ENCODE peak calls at places on chromosomes 11 and 22, in seven cellular contexts. One of them, this sample, is unnamed.

GRCh38 chr11:130404727-130405126 is 23.7 kb downstream of the ADAMTS8 start:
- DNase-seq in T-helper 1 cell: no peak
- DNase-seq in stimulated activated CD8-positive, alpha-beta memory T cell treated with anti-CD3 and anti-CD28 coated beads, Interleukin-4, amount 100 ng/mL, for 24 hours: no peak
- DNase-seq in hippocampal formation: no peak
- DNase-seq in choroid plexus epithelial cell: no peak
- DNase-seq in RWPE1: no peak
- DNase-seq in stimulated activated CD4-positive, alpha-beta T cell treated with anti-CD3 and anti-CD28 coated beads, Interleukin-1b, Interleukin-23, amount 100 ng/mL, for 1 hour: no peak
- DNase-seq in this sample: no peak

GRCh38 chr11:47125083-47125482 is 51.6 kb downstream of the ARFGAP2 start:
- DNase-seq in T-helper 1 cell: no peak
- DNase-seq in stimulated activated CD8-positive, alpha-beta memory T cell treated with anti-CD3 and anti-CD28 coated beads, Interleukin-4, amount 100 ng/mL, for 24 hours: no peak
- DNase-seq in hippocampal formation: no peak
- DNase-seq in choroid plexus epithelial cell: no peak
- DNase-seq in RWPE1: no peak
- DNase-seq in stimulated activated CD4-positive, alpha-beta T cell treated with anti-CD3 and anti-CD28 coated beads, Interleukin-1b, Interleukin-23, amount 100 ng/mL, for 1 hour: no peak
- DNase-seq in this sample: no peak

GRCh38 chr11:15055620-15056356 is 17.6 kb upstream of the CALCB start:
- DNase-seq in T-helper 1 cell: no peak
- DNase-seq in stimulated activated CD8-positive, alpha-beta memory T cell treated with anti-CD3 and anti-CD28 coated beads, Interleukin-4, amount 100 ng/mL, for 24 hours: no peak
- DNase-seq in hippocampal formation: no peak
- DNase-seq in choroid plexus epithelial cell: no peak
- DNase-seq in RWPE1: no peak
- DNase-seq in stimulated activated CD4-positive, alpha-beta T cell treated with anti-CD3 and anti-CD28 coated beads, Interleukin-1b, Interleukin-23, amount 100 ng/mL, for 1 hour: no peak
- DNase-seq in this sample: no peak

GRCh38 chr11:130421199-130421585 is 7.2 kb downstream of the ADAMTS8 start:
- DNase-seq in T-helper 1 cell: no peak
- DNase-seq in stimulated activated CD8-positive, alpha-beta memory T cell treated with anti-CD3 and anti-CD28 coated beads, Interleukin-4, amount 100 ng/mL, for 24 hours: no peak
- DNase-seq in hippocampal formation: no peak
- DNase-seq in choroid plexus epithelial cell: no peak
- DNase-seq in RWPE1: no peak
- DNase-seq in stimulated activated CD4-positive, alpha-beta T cell treated with anti-CD3 and anti-CD28 coated beads, Interleukin-1b, Interleukin-23, amount 100 ng/mL, for 1 hour: no peak
- DNase-seq in this sample: no peak

GRCh38 chr11:17776213-17776875 is 41.8 kb downstream of the KCNC1 start:
- DNase-seq in T-helper 1 cell: no peak
- DNase-seq in stimulated activated CD8-positive, alpha-beta memory T cell treated with anti-CD3 and anti-CD28 coated beads, Interleukin-4, amount 100 ng/mL, for 24 hours: no peak
- DNase-seq in hippocampal formation: no peak
- DNase-seq in choroid plexus epithelial cell: no peak
- DNase-seq in RWPE1: no peak
- DNase-seq in stimulated activated CD4-positive, alpha-beta T cell treated with anti-CD3 and anti-CD28 coated beads, Interleukin-1b, Interleukin-23, amount 100 ng/mL, for 1 hour: no peak
- DNase-seq in this sample: no peak

GRCh38 chr11:77569671-77570070 is 20.1 kb upstream of the AQP11 start:
- DNase-seq in T-helper 1 cell: no peak
- DNase-seq in stimulated activated CD8-positive, alpha-beta memory T cell treated with anti-CD3 and anti-CD28 coated beads, Interleukin-4, amount 100 ng/mL, for 24 hours: no peak
- DNase-seq in hippocampal formation: no peak
- DNase-seq in choroid plexus epithelial cell: no peak
- DNase-seq in RWPE1: no peak
- DNase-seq in stimulated activated CD4-positive, alpha-beta T cell treated with anti-CD3 and anti-CD28 coated beads, Interleukin-1b, Interleukin-23, amount 100 ng/mL, for 1 hour: no peak
- DNase-seq in this sample: no peak

GRCh38 chr22:31846161-31847115 is 92.6 kb downstream of the DEPDC5 start:
- DNase-seq in T-helper 1 cell: no peak
- DNase-seq in stimulated activated CD8-positive, alpha-beta memory T cell treated with anti-CD3 and anti-CD28 coated beads, Interleukin-4, amount 100 ng/mL, for 24 hours: no peak
- DNase-seq in hippocampal formation: no peak
- DNase-seq in choroid plexus epithelial cell: peak
- DNase-seq in RWPE1: no peak
- DNase-seq in stimulated activated CD4-positive, alpha-beta T cell treated with anti-CD3 and anti-CD28 coated beads, Interleukin-1b, Interleukin-23, amount 100 ng/mL, for 1 hour: no peak
- DNase-seq in this sample: no peak

GRCh38 chr11:126502982-126503381 is 147.5 kb downstream of the ST3GAL4 start:
- DNase-seq in T-helper 1 cell: no peak
- DNase-seq in stimulated activated CD8-positive, alpha-beta memory T cell treated with anti-CD3 and anti-CD28 coated beads, Interleukin-4, amount 100 ng/mL, for 24 hours: no peak
- DNase-seq in hippocampal formation: no peak
- DNase-seq in choroid plexus epithelial cell: no peak
- DNase-seq in RWPE1: no peak
- DNase-seq in stimulated activated CD4-positive, alpha-beta T cell treated with anti-CD3 and anti-CD28 coated beads, Interleukin-1b, Interleukin-23, amount 100 ng/mL, for 1 hour: no peak
- DNase-seq in this sample: no peak

GRCh38 chr11:613369-613968 is 2.3 kb downstream of the IRF7 start:
- DNase-seq in T-helper 1 cell: peak
- DNase-seq in stimulated activated CD8-positive, alpha-beta memory T cell treated with anti-CD3 and anti-CD28 coated beads, Interleukin-4, amount 100 ng/mL, for 24 hours: peak
- DNase-seq in hippocampal formation: no peak
- DNase-seq in choroid plexus epithelial cell: peak
- DNase-seq in RWPE1: peak
- DNase-seq in stimulated activated CD4-positive, alpha-beta T cell treated with anti-CD3 and anti-CD28 coated beads, Interleukin-1b, Interleukin-23, amount 100 ng/mL, for 1 hour: peak
- DNase-seq in this sample: no peak

This sample was measured in pons.